ENCODE peak calls at places on chromosomes 11 and 22, in nine cellular contexts. R is NCI-H1417; F is choroid plexus epithelial cell; D is CD4-positive, alpha-beta T cell; L is T-helper 1 cell; P is NCI-H446 treated with DMSO at 0.1 percent for 48 hours; C is activated CD4-positive, alpha-beta T cell treated with anti-CD3 and anti-CD28 coated beads, Interleukin-2, amount 50 U/mL, for 4 hours; I is NCI-H774; G is stimulated activated CD8-positive, alpha-beta memory T cell treated with anti-CD3 and anti-CD28 coated beads, Interleukin-7, amount 100 ng/mL, for 24 hours. K is an unnamed sample.

GRCh38 chr22:19844423-19845368 is 10.0 kb downstream of the GNB1L start:
- DNase-seq in R (no peak), F (peak), D (no peak), L (peak), P (no peak), C (no peak), I (no peak), G (no peak), K (peak)

GRCh38 chr11:17581036-17581731 is 34.1 kb downstream of the OTOG start:
- DNase-seq in R (no peak), F (no peak), D (no peak), L (no peak), P (no peak), C (no peak), I (no peak), G (no peak), K (no peak)

GRCh38 chr11:103749158-103749557 is 287.3 kb upstream of the DDI1 start:
- DNase-seq in R (no peak), F (no peak), D (no peak), L (no peak), P (no peak), C (no peak), I (no peak), G (no peak), K (no peak)

GRCh38 chr22:29569011-29569678 is 11.8 kb downstream of the NIPSNAP1 start:
- DNase-seq in R (no peak), F (no peak), D (no peak), L (no peak), P (no peak), C (no peak), I (no peak), G (no peak), K (no peak)

GRCh38 chr11:132137981-132138313 is 767.5 kb downstream of the NTM start:
- DNase-seq in R (peak), F (no peak), D (no peak), L (no peak), P (no peak), C (no peak), I (no peak), G (no peak), K (no peak)

GRCh38 chr22:49571326-49571725 is 256.3 kb downstream of the BRD1 start:
- DNase-seq in R (no peak), F (no peak), D (no peak), L (no peak), P (no peak), C (no peak), I (no peak), G (no peak), K (no peak)

GRCh38 chr22:17411213-17411612 is 42.0 kb downstream of the CECR2 start:
- DNase-seq in R (no peak), F (peak), D (no peak), L (no peak), P (peak), C (no peak), I (no peak), G (no peak), K (peak)

GRCh38 chr11:43943931-43944751 is 1.7 kb downstream of the C11orf96 start:
- DNase-seq in R (no peak), F (peak), D (no peak), L (no peak), P (no peak), C (no peak), I (no peak), G (no peak), K (no peak)

GRCh38 chr11:6319879-6320410 is 356 bp downstream of the CAVIN3 start:
- DNase-seq in R (no peak), F (peak), D (no peak), L (peak), P (no peak), C (no peak), I (peak), G (no peak), K (no peak)

GRCh38 chr11:16184588-16184987 is 171.8 kb downstream of the SOX6 start:
- DNase-seq in R (no peak), F (peak), D (no peak), L (no peak), P (peak), C (no peak), I (peak), G (no peak), K (peak)

GRCh38 chr11:2791139-2791520 is 91.3 kb upstream of the KCNQ1OT1 start:
- DNase-seq in R (no peak), F (no peak), D (no peak), L (no peak), P (no peak), C (no peak), I (no peak), G (no peak), K (no peak)

GRCh38 chr22:23533328-23533762 is 46.7 kb downstream of the IGLL1 start:
- DNase-seq in R (peak), F (peak), D (no peak), L (peak), P (no peak), C (no peak), I (no peak), G (no peak), K (no peak)

GRCh38 chr11:64094463-64095223 is 58.9 kb downstream of the FLRT1 start:
- DNase-seq in R (peak), F (peak), D (no peak), L (no peak), P (no peak), C (no peak), I (no peak), G (no peak), K (no peak)

GRCh38 chr11:129699711-129700304 is 115.8 kb upstream of the TMEM45B start:
- DNase-seq in R (no peak), F (peak), D (no peak), L (no peak), P (no peak), C (no peak), I (no peak), G (no peak), K (no peak)

GRCh38 chr11:47980907-47981621 is 705 bp downstream of the PTPRJ start:
- DNase-seq in R (peak), F (peak), D (no peak), L (no peak), P (no peak), C (no peak), I (no peak), G (no peak), K (no peak)

GRCh38 chr22:50282361-50283144 is 12.4 kb upstream of the MAPK11 start:
- DNase-seq in R (no peak), F (peak), D (no peak), L (no peak), P (no peak), C (no peak), I (no peak), G (no peak), K (no peak)

GRCh38 chr22:21457023-21457787 is 10.0 kb upstream of the TMEM191C start:
- DNase-seq in R (no peak), F (peak), D (no peak), L (no peak), P (no peak), C (no peak), I (no peak), G (no peak), K (no peak)

GRCh38 chr11:33984682-33985389 is 66.7 kb upstream of the CAPRIN1 start:
- DNase-seq in R (no peak), F (peak), D (no peak), L (no peak), P (no peak), C (no peak), I (no peak), G (no peak), K (no peak)

GRCh38 chr11:33317662-33318061 is 60.5 kb downstream of the HIPK3 start:
- DNase-seq in R (no peak), F (no peak), D (no peak), L (no peak), P (no peak), C (no peak), I (no peak), G (no peak), K (no peak)

GRCh38 chr11:33452806-33453205 is 195.6 kb downstream of the HIPK3 start:
- DNase-seq in R (no peak), F (peak), D (no peak), L (no peak), P (no peak), C (no peak), I (no peak), G (no peak), K (no peak)

GRCh38 chr11:6568191-6568918 is 35.1 kb downstream of the RRP8 start:
- DNase-seq in R (no peak), F (peak), D (no peak), L (no peak), P (peak), C (no peak), I (no peak), G (no peak), K (peak)

GRCh38 chr11:69005631-69006368 is 7.2 kb downstream of the MRGPRF start:
- DNase-seq in R (no peak), F (no peak), D (no peak), L (no peak), P (no peak), C (no peak), I (no peak), G (no peak), K (no peak)

GRCh38 chr11:45273509-45273908 is 12.6 kb downstream of the SYT13 start:
- DNase-seq in R (no peak), F (no peak), D (no peak), L (no peak), P (no peak), C (no peak), I (no peak), G (no peak), K (no peak)

GRCh38 chr11:75497788-75498404 is 27.8 kb downstream of the GDPD5 start:
- DNase-seq in R (no peak), F (no peak), D (no peak), L (no peak), P (no peak), C (no peak), I (no peak), G (no peak), K (no peak)

GRCh38 chr11:9629064-9629463 is 34.8 kb upstream of the SWAP70 start:
- DNase-seq in R (no peak), F (no peak), D (no peak), L (no peak), P (no peak), C (no peak), I (no peak), G (no peak), K (no peak)

GRCh38 chr22:47112994-47113879 is 350.8 kb downstream of the TBC1D22A start:
- DNase-seq in R (no peak), F (no peak), D (no peak), L (no peak), P (no peak), C (no peak), I (no peak), G (no peak), K (no peak)

GRCh38 chr22:28892175-28892731 is 8.9 kb downstream of the ZNRF3 start:
- DNase-seq in R (no peak), F (no peak), D (no peak), L (no peak), P (no peak), C (no peak), I (no peak), G (no peak), K (no peak)

GRCh38 chr11:126739499-126740145 is 260.9 kb downstream of the KIRREL3 start:
- DNase-seq in R (no peak), F (no peak), D (no peak), L (no peak), P (no peak), C (no peak), I (no peak), G (no peak), K (no peak)

GRCh38 chr11:8773916-8774537 is 91.4 kb downstream of the RPL27A start:
- DNase-seq in R (no peak), F (no peak), D (no peak), L (peak), P (no peak), C (no peak), I (no peak), G (no peak), K (no peak)